ENCODE peak calls at places on chromosomes 12 and 14, in ten cellular contexts. R, L, B, J, P, U, Q, O, W and H are unnamed samples.

GRCh38 chr12:77228376-77228775 is 163.0 kb upstream of the E2F7 start:
- DNase-seq in R (no peak), L (no peak), B (no peak), J (no peak), P (no peak), U (no peak), Q (no peak), O (no peak), W (no peak), H (no peak)

GRCh38 chr12:3150820-3151590 is 73.8 kb downstream of the TSPAN9 start:
- DNase-seq in R (peak), L (peak), B (peak), J (no peak), P (no peak), U (no peak), Q (peak), O (no peak), W (peak), H (peak)

GRCh38 chr12:77372026-77372425 is 306.7 kb upstream of the E2F7 start:
- DNase-seq in R (no peak), L (no peak), B (no peak), J (no peak), P (no peak), U (no peak), Q (no peak), O (no peak), W (no peak), H (peak)

GRCh38 chr12:41364211-41364610 is 176.1 kb downstream of the PDZRN4 start:
- DNase-seq in R (no peak), L (no peak), B (no peak), J (no peak), P (no peak), U (no peak), Q (no peak), O (no peak), W (no peak), H (no peak)

GRCh38 chr12:26939953-26940352 is 1.7 kb downstream of the FGFR1OP2 start:
- DNase-seq in R (no peak), L (no peak), B (no peak), J (no peak), P (no peak), U (no peak), Q (no peak), O (no peak), W (no peak), H (no peak)

GRCh38 chr12:94427520-94428381 is 31.9 kb downstream of the CEP83 start:
- DNase-seq in R (peak), L (peak), B (no peak), J (no peak), P (no peak), U (no peak), Q (no peak), O (peak), W (peak), H (peak)

GRCh38 chr12:21881950-21882349 is 59.3 kb downstream of the ABCC9 start:
- DNase-seq in R (no peak), L (no peak), B (no peak), J (no peak), P (no peak), U (no peak), Q (no peak), O (no peak), W (no peak), H (no peak)

GRCh38 chr12:24125280-24125679 is 175.8 kb upstream of the SOX5 start:
- DNase-seq in R (no peak), L (no peak), B (no peak), J (no peak), P (no peak), U (no peak), Q (no peak), O (no peak), W (no peak), H (no peak)

GRCh38 chr14:91231446-91231845 is 13.1 kb downstream of the GPR68 start:
- DNase-seq in R (peak), L (no peak), B (no peak), J (no peak), P (no peak), U (no peak), Q (no peak), O (no peak), W (no peak), H (peak)

GRCh38 chr14:73008501-73008900 is 18.4 kb downstream of the ZFYVE1 start:
- DNase-seq in R (peak), L (no peak), B (no peak), J (no peak), P (no peak), U (no peak), Q (no peak), O (peak), W (peak), H (peak)

GRCh38 chr12:30701056-30701455 is 5.4 kb upstream of the IPO8 start:
- DNase-seq in R (peak), L (no peak), B (no peak), J (no peak), P (no peak), U (no peak), Q (no peak), O (no peak), W (peak), H (peak)

GRCh38 chr12:42326466-42327226 is 679 bp downstream of the PPHLN1 start:
- DNase-seq in R (peak), L (peak), B (no peak), J (no peak), P (peak), U (peak), Q (peak), O (no peak), W (peak), H (peak)

GRCh38 chr12:110754101-110754793 is 11.6 kb upstream of the PPP1CC start:
- DNase-seq in R (no peak), L (no peak), B (no peak), J (no peak), P (no peak), U (no peak), Q (no peak), O (no peak), W (no peak), H (peak)

GRCh38 chr12:79978692-79979091 is 43.8 kb upstream of the PPP1R12A start:
- DNase-seq in R (no peak), L (no peak), B (no peak), J (no peak), P (no peak), U (no peak), Q (no peak), O (no peak), W (no peak), H (no peak)

GRCh38 chr12:115377230-115377629 is 693.3 kb upstream of the TBX3 start:
- DNase-seq in R (no peak), L (no peak), B (no peak), J (no peak), P (no peak), U (no peak), Q (no peak), O (no peak), W (no peak), H (no peak)

GRCh38 chr12:2411586-2412304 is 359.0 kb downstream of the CACNA1C start:
- DNase-seq in R (no peak), L (no peak), B (no peak), J (no peak), P (no peak), U (no peak), Q (no peak), O (no peak), W (no peak), H (no peak)

GRCh38 chr12:45974171-45974719 is 16.1 kb downstream of the SCAF11 start:
- DNase-seq in R (no peak), L (no peak), B (no peak), J (no peak), P (no peak), U (no peak), Q (no peak), O (no peak), W (no peak), H (no peak)

GRCh38 chr12:104953323-104953722 is 4.8 kb downstream of the SLC41A2 start:
- DNase-seq in R (no peak), L (peak), B (no peak), J (no peak), P (peak), U (peak), Q (no peak), O (no peak), W (no peak), H (no peak)

GRCh38 chr14:102028733-102029132 is 58.1 kb downstream of the HSP90AA1 start:
- DNase-seq in R (peak), L (no peak), B (peak), J (no peak), P (no peak), U (peak), Q (no peak), O (peak), W (peak), H (peak)

GRCh38 chr12:64137117-64137516 is 85.0 kb downstream of the KICS2 start:
- DNase-seq in R (peak), L (no peak), B (no peak), J (no peak), P (no peak), U (peak), Q (no peak), O (no peak), W (no peak), H (peak)

GRCh38 chr14:104948736-104949031 is 24.0 kb downstream of the PLD4 start:
- DNase-seq in R (no peak), L (no peak), B (no peak), J (no peak), P (no peak), U (no peak), Q (peak), O (no peak), W (no peak), H (no peak)

GRCh38 chr12:49358548-49359141 is 8.6 kb upstream of the SPATS2 start:
- DNase-seq in R (peak), L (peak), B (no peak), J (peak), P (peak), U (peak), Q (no peak), O (no peak), W (peak), H (peak)

GRCh38 chr12:18897816-18898215 is 159.9 kb downstream of the CAPZA3 start:
- DNase-seq in R (peak), L (no peak), B (no peak), J (no peak), P (no peak), U (no peak), Q (no peak), O (no peak), W (no peak), H (peak)

GRCh38 chr12:38490941-38491340 is 174.4 kb downstream of the ALG10B start:
- DNase-seq in R (no peak), L (no peak), B (no peak), J (no peak), P (no peak), U (no peak), Q (no peak), O (no peak), W (no peak), H (no peak)

GRCh38 chr12:132766380-132767085 is 4.9 kb upstream of the ANKLE2 start:
- DNase-seq in R (peak), L (peak), B (peak), J (no peak), P (no peak), U (peak), Q (peak), O (no peak), W (peak), H (no peak)

GRCh38 chr14:54362089-54362504 is 34.7 kb upstream of the CDKN3 start:
- DNase-seq in R (no peak), L (no peak), B (no peak), J (no peak), P (no peak), U (no peak), Q (no peak), O (no peak), W (no peak), H (no peak)

GRCh38 chr14:92040431-92041040 is 677 bp upstream of the TRIP11 start:
- DNase-seq in R (peak), L (peak), B (no peak), J (peak), P (peak), U (peak), Q (no peak), O (no peak), W (peak), H (peak)

GRCh38 chr12:17028348-17028747 is 422.4 kb upstream of the LMO3 start:
- DNase-seq in R (no peak), L (no peak), B (no peak), J (no peak), P (peak), U (peak), Q (no peak), O (no peak), W (no peak), H (no peak)

GRCh38 chr14:76780875-76781647 is 19.8 kb downstream of the VASH1 start:
- DNase-seq in R (peak), L (no peak), B (no peak), J (no peak), P (no peak), U (no peak), Q (peak), O (no peak), W (peak), H (peak)

GRCh38 chr12:31620311-31620710 is 29.4 kb upstream of the DENND5B start:
- DNase-seq in R (peak), L (no peak), B (no peak), J (no peak), P (peak), U (no peak), Q (no peak), O (no peak), W (no peak), H (no peak)

GRCh38 chr12:449203-449602 is 10.5 kb upstream of the B4GALNT3 start:
- DNase-seq in R (no peak), L (no peak), B (no peak), J (no peak), P (no peak), U (no peak), Q (no peak), O (no peak), W (no peak), H (no peak)

DNA sequence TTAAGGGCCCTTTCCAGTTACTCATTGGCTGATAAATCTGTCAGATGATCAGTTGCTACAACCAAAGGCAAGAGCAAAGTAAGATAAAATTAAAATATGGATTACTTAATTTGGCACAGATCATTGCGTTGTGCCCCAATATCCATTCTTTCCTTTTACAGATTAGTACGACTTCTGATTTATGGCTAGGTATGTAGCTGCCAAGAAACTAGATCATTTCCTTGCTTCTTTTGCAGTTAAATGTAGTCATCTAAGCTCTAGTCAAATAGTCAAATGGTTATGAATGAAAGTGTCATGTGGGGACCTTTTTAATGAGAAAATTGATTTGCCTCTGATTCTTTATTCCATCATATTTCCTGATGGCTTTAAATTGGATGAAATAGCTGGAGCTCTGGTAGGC is 1039.9 kb upstream of the FLRT2 start:
- DNase-seq in R (no peak), L (peak), B (no peak), J (no peak), P (no peak), U (no peak), Q (no peak), O (no peak), W (no peak), H (no peak)
- H3K4me3 ChIP-seq in R (no peak), L (no peak), B (no peak), J (no peak), P (no peak), U (no peak), Q (no peak), O (no peak), W (no peak), H (no peak)

GRCh38 chr14:43539210-43539609 is 967.9 kb downstream of the FSCB start:
- DNase-seq in R (peak), L (no peak), B (no peak), J (no peak), P (peak), U (peak), Q (no peak), O (no peak), W (peak), H (peak)
- TF ChIP-seq CTCF in R (peak), L (no peak), B (peak), J (no peak), P (peak), U (peak), Q (peak), O (no peak), W (no peak), H (peak)

DNA sequence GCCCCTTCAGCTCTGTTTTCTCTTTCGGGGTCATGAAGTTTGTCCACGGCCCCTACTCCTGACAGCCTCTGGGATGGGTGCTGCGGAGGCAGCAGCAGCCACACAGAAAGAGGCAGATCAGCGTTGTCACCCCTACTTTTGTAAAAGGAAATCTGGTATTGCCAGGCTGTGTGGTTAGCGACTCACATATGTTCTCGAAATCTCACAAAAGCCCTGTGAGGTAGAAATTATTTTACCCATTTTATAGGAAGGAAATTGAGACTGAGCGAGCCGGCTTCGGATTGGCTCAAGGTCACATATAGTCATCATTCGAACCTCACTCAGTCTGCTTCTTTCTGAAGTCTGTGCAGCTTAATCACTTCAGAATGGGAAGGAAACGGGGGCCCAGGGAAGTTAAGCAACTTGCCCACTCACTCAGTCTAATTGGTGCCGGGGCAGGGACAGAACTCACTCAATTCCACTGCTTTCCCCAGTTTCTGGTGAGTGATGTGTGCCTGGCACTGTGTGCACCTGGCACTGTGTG is 1.1 kb upstream of the CKAP4 start:
- DNase-seq in R (peak), L (peak), B (no peak), J (no peak), P (no peak), U (peak), Q (peak), O (no peak), W (peak), H (peak)
- H3K4me3 ChIP-seq in R (peak), L (peak), B (peak), J (peak), P (peak), U (peak), Q (peak), O (peak), W (peak), H (peak)

GRCh38 chr14:47284283-47284682 is 391.1 kb downstream of the MDGA2 start:
- DNase-seq in R (no peak), L (no peak), B (no peak), J (no peak), P (no peak), U (no peak), Q (no peak), O (no peak), W (no peak), H (no peak)

GRCh38 chr14:47273939-47274338 is 401.5 kb downstream of the MDGA2 start:
- DNase-seq in R (no peak), L (no peak), B (no peak), J (no peak), P (no peak), U (no peak), Q (no peak), O (no peak), W (no peak), H (no peak)

GRCh38 chr14:47277703-47278102 is 397.7 kb downstream of the MDGA2 start:
- DNase-seq in R (no peak), L (peak), B (peak), J (no peak), P (no peak), U (no peak), Q (no peak), O (no peak), W (no peak), H (peak)

GRCh38 chr14:47276931-47277330 is 398.5 kb downstream of the MDGA2 start:
- DNase-seq in R (no peak), L (peak), B (no peak), J (no peak), P (no peak), U (no peak), Q (no peak), O (no peak), W (no peak), H (no peak)

GRCh38 chr14:47278233-47278842 is 397.1 kb downstream of the MDGA2 start:
- DNase-seq in R (no peak), L (peak), B (peak), J (peak), P (peak), U (peak), Q (no peak), O (no peak), W (peak), H (peak)
- TF ChIP-seq CTCF in R (peak), L (peak), B (peak), J (peak), P (peak), U (peak), Q (peak), O (peak), W (peak), H (peak)

GRCh38 chr12:14777271-14777670 is 26.0 kb downstream of the WBP11 start:
- DNase-seq in R (no peak), L (no peak), B (no peak), J (no peak), P (no peak), U (peak), Q (no peak), O (no peak), W (no peak), H (no peak)

GRCh38 chr12:14776236-14776959 is 26.9 kb downstream of the WBP11 start:
- DNase-seq in R (peak), L (no peak), B (no peak), J (no peak), P (peak), U (peak), Q (no peak), O (no peak), W (peak), H (peak)

GRCh38 chr12:14774944-14775651 is 28.2 kb downstream of the WBP11 start:
- DNase-seq in R (peak), L (peak), B (peak), J (no peak), P (peak), U (peak), Q (peak), O (peak), W (peak), H (peak)

GRCh38 chr12:14774074-14774943 is 29.0 kb downstream of the WBP11 start:
- DNase-seq in R (peak), L (peak), B (peak), J (peak), P (peak), U (peak), Q (peak), O (peak), W (peak), H (peak)

GRCh38 chr12:14775652-14776020 is 27.6 kb downstream of the WBP11 start:
- DNase-seq in R (peak), L (no peak), B (no peak), J (no peak), P (no peak), U (no peak), Q (no peak), O (peak), W (peak), H (peak)
- H3K4me3 ChIP-seq in R (peak), L (no peak), B (peak), J (no peak), P (peak), U (peak), Q (peak), O (peak), W (peak), H (peak)